ENCODE peak calls at places on chromosome 3, in seven cellular contexts. N, P, Q, G, I, R and H are unnamed samples.

GRCh38 chr3:103794656-103795055 is 1359.8 kb downstream of the ZPLD1 start:
- DNase-seq in N (no peak), P (no peak), Q (no peak), G (no peak), I (no peak), R (no peak), H (peak)

GRCh38 chr3:172333042-172333377 is 115.2 kb downstream of the GHSR start:
- DNase-seq in N (no peak), P (no peak), Q (no peak), G (no peak), I (no peak), R (no peak), H (no peak)

GRCh38 chr3:35275768-35276167 is 363.6 kb upstream of the ARPP21 start:
- DNase-seq in N (no peak), P (no peak), Q (no peak), G (no peak), I (no peak), R (no peak), H (no peak)

GRCh38 chr3:124627501-124627908 is 102.7 kb upstream of the UMPS start:
- DNase-seq in N (no peak), P (no peak), Q (peak), G (no peak), I (no peak), R (peak), H (peak)

GRCh38 chr3:100103558-100104441 is 10.5 kb downstream of the FILIP1L start:
- DNase-seq in N (no peak), P (peak), Q (no peak), G (no peak), I (peak), R (peak), H (no peak)

GRCh38 chr3:84980011-84980410 is 21.2 kb downstream of the CADM2 start:
- DNase-seq in N (no peak), P (no peak), Q (no peak), G (no peak), I (no peak), R (no peak), H (no peak)

GRCh38 chr3:59367150-59367549 is 317.3 kb upstream of the CFAP20DC start:
- DNase-seq in N (no peak), P (no peak), Q (no peak), G (no peak), I (no peak), R (no peak), H (no peak)

GRCh38 chr3:116164039-116164438 is 281.2 kb downstream of the LSAMP start:
- DNase-seq in N (no peak), P (no peak), Q (no peak), G (no peak), I (no peak), R (no peak), H (no peak)

GRCh38 chr3:196902296-196902695 is 34.6 kb downstream of the SENP5 start:
- DNase-seq in N (no peak), P (no peak), Q (no peak), G (no peak), I (no peak), R (no peak), H (no peak)

GRCh38 chr3:157290761-157291160 is 130.8 kb upstream of the CCNL1 start:
- DNase-seq in N (no peak), P (no peak), Q (no peak), G (peak), I (peak), R (no peak), H (no peak)

GRCh38 chr3:169106662-169107061 is 556.9 kb downstream of the MECOM start:
- DNase-seq in N (no peak), P (no peak), Q (no peak), G (no peak), I (no peak), R (no peak), H (no peak)

GRCh38 chr3:22377421-22377820 is 626.4 kb upstream of the ZNF385D start:
- DNase-seq in N (no peak), P (no peak), Q (no peak), G (peak), I (no peak), R (no peak), H (no peak)

GRCh38 chr3:108891833-108892232 is 61.8 kb downstream of the GUCA1C start:
- DNase-seq in N (no peak), P (no peak), Q (no peak), G (no peak), I (no peak), R (no peak), H (no peak)

GRCh38 chr3:52090131-52090548 is 33.8 kb upstream of the DUSP7 start:
- DNase-seq in N (peak), P (no peak), Q (no peak), G (peak), I (peak), R (no peak), H (no peak)

GRCh38 chr3:127276396-127276795 is 11.4 kb downstream of the PRR20G start:
- DNase-seq in N (no peak), P (no peak), Q (no peak), G (no peak), I (no peak), R (no peak), H (no peak)

GRCh38 chr3:64551697-64552096 is 136.1 kb downstream of the ADAMTS9 start:
- DNase-seq in N (no peak), P (no peak), Q (no peak), G (no peak), I (no peak), R (no peak), H (no peak)

GRCh38 chr3:154018100-154018696 is 103.0 kb upstream of the ARHGEF26 start:
- DNase-seq in N (no peak), P (no peak), Q (no peak), G (no peak), I (no peak), R (no peak), H (peak)

GRCh38 chr3:64915778-64916177 is 228.0 kb upstream of the ADAMTS9 start:
- DNase-seq in N (no peak), P (no peak), Q (no peak), G (no peak), I (no peak), R (no peak), H (no peak)

GRCh38 chr3:138300657-138301056 is 29.0 kb downstream of the NME9 start:
- DNase-seq in N (no peak), P (no peak), Q (no peak), G (no peak), I (no peak), R (no peak), H (no peak)

GRCh38 chr3:163946785-163947184 is 1131.5 kb downstream of the SI start:
- DNase-seq in N (no peak), P (no peak), Q (no peak), G (no peak), I (no peak), R (no peak), H (no peak)

GRCh38 chr3:10770981-10771380 is 45.0 kb upstream of the SLC6A11 start:
- DNase-seq in N (no peak), P (no peak), Q (no peak), G (no peak), I (no peak), R (no peak), H (no peak)

GRCh38 chr3:23480981-23481380 is 277.9 kb downstream of the UBE2E2 start:
- DNase-seq in N (no peak), P (no peak), Q (no peak), G (no peak), I (no peak), R (no peak), H (no peak)

GRCh38 chr3:122416966-122417365 is 1.1 kb upstream of the WDR5B start:
- DNase-seq in N (no peak), P (no peak), Q (no peak), G (no peak), I (no peak), R (peak), H (peak)

GRCh38 chr3:150345021-150345538 is 63.0 kb upstream of the TSC22D2 start:
- DNase-seq in N (no peak), P (no peak), Q (no peak), G (no peak), I (no peak), R (peak), H (peak)

GRCh38 chr3:142027295-142027694 is 122.0 kb downstream of the TFDP2 start:
- DNase-seq in N (no peak), P (no peak), Q (no peak), G (no peak), I (no peak), R (no peak), H (no peak)

GRCh38 chr3:193211984-193212383 is 29.0 kb upstream of the PLAAT1 start:
- DNase-seq in N (no peak), P (no peak), Q (no peak), G (no peak), I (no peak), R (no peak), H (no peak)

GRCh38 chr3:171255236-171255806 is 204.9 kb downstream of the TNIK start:
- DNase-seq in N (no peak), P (peak), Q (no peak), G (no peak), I (no peak), R (no peak), H (peak)

GRCh38 chr3:129336093-129336706 is 57.5 kb downstream of the HMCES start:
- DNase-seq in N (no peak), P (no peak), Q (no peak), G (no peak), I (no peak), R (no peak), H (no peak)

GRCh38 chr3:86731501-86731901 is 259.4 kb downstream of the VGLL3 start:
- DNase-seq in N (no peak), P (no peak), Q (no peak), G (no peak), I (no peak), R (no peak), H (no peak)

GRCh38 chr3:162586591-162586990 is 1090.0 kb downstream of the OTOL1 start:
- DNase-seq in N (no peak), P (no peak), Q (no peak), G (no peak), I (peak), R (no peak), H (no peak)

GRCh38 chr3:73535935-73536334 is 88.8 kb downstream of the PDZRN3 start:
- DNase-seq in N (no peak), P (no peak), Q (no peak), G (no peak), I (no peak), R (no peak), H (no peak)

GRCh38 chr3:140941434-140942220 is at the start of gene SLC25A36:
- DNase-seq in N (peak), P (peak), Q (peak), G (peak), I (peak), R (peak), H (peak)
- TF ChIP-seq CTCF in N (no peak), P (peak), Q (no peak), G (no peak), I (no peak), R (no peak), H (no peak)

GRCh38 chr3:147574622-147575021 is 165.5 kb downstream of the ZIC1 start:
- DNase-seq in N (no peak), P (no peak), Q (no peak), G (no peak), I (no peak), R (no peak), H (no peak)
- TF ChIP-seq CTCF in N (no peak), P (no peak), Q (no peak), G (no peak), I (no peak), R (no peak), H (no peak)

DNA sequence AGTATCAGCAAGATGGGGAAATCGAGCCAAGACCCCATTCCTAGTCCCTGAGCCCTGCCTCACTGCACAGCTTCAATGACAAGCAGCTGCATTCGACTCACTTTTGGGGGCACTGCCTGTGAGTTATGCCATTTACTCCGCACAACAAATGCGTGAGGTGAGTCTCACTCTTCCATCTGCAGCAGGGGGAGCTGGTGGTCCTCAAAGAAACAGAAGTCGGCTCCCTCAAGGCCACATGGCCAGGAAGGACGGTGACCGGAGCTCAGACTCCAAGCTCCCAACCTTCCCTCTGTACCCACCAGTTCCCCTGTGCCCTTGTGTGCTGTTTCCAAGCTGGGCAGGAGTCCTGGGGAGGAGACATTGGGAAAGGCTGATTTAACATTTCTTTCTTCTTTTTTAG is 127.7 kb upstream of the IQSEC1 start:
- DNase-seq in N (no peak), P (no peak), Q (no peak), G (no peak), I (no peak), R (no peak), H (no peak)
- TF ChIP-seq CTCF in N (no peak), P (no peak), Q (no peak), G (peak), I (peak), R (no peak), H (no peak)

GRCh38 chr3:20040476-20041196 is 390 bp downstream of the KAT2B start:
- DNase-seq in N (peak), P (peak), Q (peak), G (no peak), I (no peak), R (peak), H (peak)
- TF ChIP-seq CTCF in N (no peak), P (peak), Q (no peak), G (no peak), I (no peak), R (no peak), H (no peak)

GRCh38 chr3:183637106-183637486 is 1.7 kb downstream of the KLHL24 start:
- DNase-seq in N (no peak), P (no peak), Q (no peak), G (no peak), I (no peak), R (no peak), H (no peak)

GRCh38 chr3:183636221-183637105 is 1.0 kb downstream of the KLHL24 start:
- DNase-seq in N (peak), P (peak), Q (peak), G (peak), I (peak), R (peak), H (peak)

GRCh38 chr3:183634707-183635106 is 716 bp upstream of the KLHL24 start:
- DNase-seq in N (no peak), P (no peak), Q (no peak), G (no peak), I (no peak), R (no peak), H (no peak)

GRCh38 chr3:183635107-183635430 is 354 bp upstream of the KLHL24 start:
- DNase-seq in N (no peak), P (no peak), Q (no peak), G (no peak), I (no peak), R (no peak), H (no peak)

DNA sequence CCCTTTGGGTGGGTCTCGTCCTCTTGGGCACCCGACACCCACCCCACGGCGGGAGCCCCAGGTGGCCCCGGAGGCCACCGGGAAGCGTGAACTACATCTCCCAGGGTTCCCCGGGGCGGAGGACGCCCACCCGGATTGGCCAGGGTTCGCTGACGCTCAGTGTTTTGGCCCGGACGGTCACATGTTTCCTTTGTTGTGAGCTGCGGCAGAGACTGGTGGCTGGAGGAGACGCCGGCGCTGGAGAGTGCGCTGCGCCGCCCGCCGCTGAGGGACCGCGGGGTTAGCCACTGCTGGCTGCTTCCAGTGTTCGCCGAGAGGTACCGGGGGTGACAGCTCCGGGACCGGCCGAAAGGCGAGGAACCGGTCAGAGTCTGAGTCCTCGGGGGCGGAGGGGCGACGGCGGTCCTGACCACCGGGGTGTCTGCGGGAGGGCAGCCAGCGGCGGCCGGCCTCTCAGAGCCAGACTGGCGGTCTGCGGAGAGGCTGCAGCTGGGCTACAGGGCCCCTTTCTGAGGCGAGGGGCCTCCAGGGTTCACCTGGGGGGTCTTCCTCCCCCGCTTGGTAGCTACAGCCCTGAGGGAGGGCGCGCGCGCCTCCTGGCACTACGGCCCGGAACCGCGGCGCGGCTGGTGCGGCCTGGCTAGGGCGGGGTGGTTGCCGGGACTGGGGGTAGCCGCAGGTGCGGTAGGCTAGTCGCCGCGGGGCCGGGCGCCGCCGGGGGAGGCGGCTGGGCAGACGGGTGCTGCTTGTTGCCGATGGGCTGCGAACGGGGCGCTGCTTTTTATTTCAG is at the start of gene KLHL24:
- DNase-seq in N (peak), P (peak), Q (peak), G (peak), I (peak), R (peak), H (peak)
- TF ChIP-seq CTCF in N (peak), P (peak), Q (no peak), G (no peak), I (no peak), R (no peak), H (peak)

DNA sequence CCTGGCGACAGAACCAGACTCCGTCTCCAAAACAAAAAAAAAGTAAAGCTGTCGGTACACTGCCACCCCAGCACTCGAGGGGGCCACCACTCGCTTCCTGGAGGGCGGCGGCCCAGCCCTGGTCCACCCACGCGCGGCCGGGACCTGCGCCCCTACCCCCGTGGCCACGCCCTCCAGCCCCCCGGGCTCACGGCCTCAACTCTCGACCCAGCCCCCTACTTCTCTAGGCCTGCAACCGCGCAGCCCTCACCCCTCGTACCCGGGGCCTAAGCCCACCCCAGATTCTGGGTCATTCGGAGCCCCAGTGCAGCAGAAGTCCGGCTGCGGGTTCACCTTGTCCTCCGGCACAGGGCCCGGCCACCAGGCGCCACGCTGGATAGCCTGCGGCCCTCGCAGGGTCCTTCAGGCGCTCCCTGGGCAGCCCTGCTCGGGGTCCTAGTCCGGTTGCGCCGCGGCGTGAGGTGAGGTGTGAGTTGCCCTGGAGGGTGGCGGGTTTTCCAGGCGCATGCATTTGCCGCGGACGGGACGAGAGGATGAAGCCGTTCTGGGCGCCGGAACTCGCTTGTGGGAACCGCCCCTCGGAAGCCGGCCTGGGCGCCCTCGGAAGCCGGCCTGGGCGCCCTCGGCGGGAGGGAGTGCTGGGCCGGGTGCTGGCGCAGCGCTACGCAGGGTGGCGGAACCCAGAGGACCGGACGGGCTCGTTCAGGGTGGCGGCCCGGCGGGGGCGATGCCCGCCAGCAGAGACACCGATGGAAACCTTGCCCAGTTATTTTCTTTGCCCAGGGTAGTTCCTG is 32.2 kb downstream of the SPINK8 start:
- DNase-seq in N (peak), P (peak), Q (peak), G (peak), I (peak), R (peak), H (peak)
- TF ChIP-seq CTCF in N (peak), P (no peak), Q (no peak), G (no peak), I (no peak), R (no peak), H (no peak)

DNA sequence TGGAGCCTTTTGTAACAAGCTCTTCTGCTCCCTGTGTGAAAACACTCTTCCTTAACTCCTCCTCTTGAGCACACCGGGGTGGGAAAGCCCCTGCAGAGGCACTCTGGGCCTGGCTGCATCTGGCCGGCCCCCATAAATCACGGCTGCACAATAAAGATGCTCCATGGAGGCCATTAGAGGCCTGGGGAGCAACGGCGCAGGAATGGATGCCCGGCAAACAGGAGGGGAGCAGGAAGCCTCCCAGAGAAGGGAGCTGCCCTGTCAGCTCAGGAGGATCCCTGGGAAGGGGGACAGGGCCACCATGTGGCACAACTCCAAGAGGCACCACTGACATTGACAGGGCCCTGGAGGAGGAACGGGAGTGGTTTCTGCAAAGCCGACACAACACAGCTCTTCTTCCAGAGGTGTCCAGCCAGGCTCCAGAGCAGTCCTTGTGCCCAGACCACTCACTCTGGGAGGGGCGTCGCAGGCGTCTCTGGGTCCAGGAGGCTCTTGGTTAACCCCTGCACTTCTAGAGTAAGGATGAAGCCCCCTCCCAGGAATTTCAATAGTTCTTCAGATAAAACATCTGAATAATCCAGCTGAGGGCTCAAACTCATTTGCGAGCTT is 509.2 kb upstream of the PPP2R3A start:
- DNase-seq in N (no peak), P (no peak), Q (no peak), G (no peak), I (no peak), R (no peak), H (no peak)
- TF ChIP-seq CTCF in N (no peak), P (no peak), Q (no peak), G (no peak), I (no peak), R (no peak), H (no peak)

GRCh38 chr3:14366233-14366632 is 36.2 kb upstream of the SLC6A6 start:
- DNase-seq in N (no peak), P (no peak), Q (no peak), G (no peak), I (no peak), R (no peak), H (no peak)

GRCh38 chr3:14363379-14363778 is 39.0 kb upstream of the SLC6A6 start:
- DNase-seq in N (no peak), P (no peak), Q (no peak), G (no peak), I (no peak), R (no peak), H (no peak)

GRCh38 chr3:14364580-14365292 is 37.7 kb upstream of the SLC6A6 start:
- DNase-seq in N (no peak), P (no peak), Q (no peak), G (no peak), I (no peak), R (no peak), H (no peak)

GRCh38 chr3:14362890-14363289 is 39.5 kb upstream of the SLC6A6 start:
- DNase-seq in N (no peak), P (no peak), Q (no peak), G (no peak), I (no peak), R (no peak), H (no peak)

GRCh38 chr3:14363976-14364375 is 38.4 kb upstream of the SLC6A6 start:
- DNase-seq in N (no peak), P (no peak), Q (no peak), G (no peak), I (no peak), R (no peak), H (no peak)
- TF ChIP-seq CTCF in N (no peak), P (no peak), Q (no peak), G (no peak), I (no peak), R (no peak), H (no peak)